ENCODE peak calls at places on chromosomes 2 and 18, in six cellular contexts. One of them, this sample, is unnamed.

GRCh38 chr2:68340631-68341329 is 21.0 kb upstream of the CNRIP1 start:
- DNase-seq in foreskin fibroblast: no peak
- DNase-seq in upper lobe of right lung: no peak
- DNase-seq in cardiac muscle cell: no peak
- DNase-seq in K562: no peak
- DNase-seq in AG04450: no peak
- DNase-seq in this sample: no peak

GRCh38 chr2:65390134-65390533 is 42.3 kb downstream of the SPRED2 start:
- DNase-seq in cardiac muscle cell: no peak
- DNase-seq in AG04450: no peak
- DNase-seq in upper lobe of right lung: no peak
- DNase-seq in K562: no peak
- DNase-seq in foreskin fibroblast: no peak
- DNase-seq in this sample: no peak

GRCh38 chr2:2050321-2050905 is 280.7 kb downstream of the MYT1L start:
- DNase-seq in AG04450: no peak
- DNase-seq in upper lobe of right lung: no peak
- DNase-seq in foreskin fibroblast: no peak
- DNase-seq in K562: no peak
- DNase-seq in cardiac muscle cell: no peak
- DNase-seq in this sample: no peak

GRCh38 chr2:113171359-113172075 is 2.3 kb upstream of the PSD4 start:
- DNase-seq in upper lobe of right lung: no peak
- DNase-seq in foreskin fibroblast: no peak
- DNase-seq in cardiac muscle cell: no peak
- DNase-seq in K562: no peak
- DNase-seq in AG04450: no peak
- DNase-seq in this sample: no peak

GRCh38 chr2:168691221-168691620 is 111.2 kb upstream of the NOSTRIN start:
- DNase-seq in K562: no peak
- DNase-seq in foreskin fibroblast: no peak
- DNase-seq in AG04450: no peak
- DNase-seq in upper lobe of right lung: no peak
- DNase-seq in cardiac muscle cell: no peak
- DNase-seq in this sample: no peak

GRCh38 chr2:28583899-28584553 is 88.2 kb downstream of the PLB1 start:
- DNase-seq in AG04450: peak
- DNase-seq in cardiac muscle cell: peak
- DNase-seq in foreskin fibroblast: peak
- DNase-seq in upper lobe of right lung: peak
- DNase-seq in K562: peak
- DNase-seq in this sample: peak

GRCh38 chr2:38763226-38763625 is 12.1 kb upstream of the SRSF7 start:
- DNase-seq in AG04450: no peak
- DNase-seq in cardiac muscle cell: no peak
- DNase-seq in K562: no peak
- DNase-seq in upper lobe of right lung: no peak
- DNase-seq in foreskin fibroblast: no peak
- DNase-seq in this sample: no peak

GRCh38 chr18:63440897-63441296 is 18.6 kb upstream of the VPS4B start:
- DNase-seq in cardiac muscle cell: no peak
- DNase-seq in K562: no peak
- DNase-seq in AG04450: no peak
- DNase-seq in upper lobe of right lung: no peak
- DNase-seq in foreskin fibroblast: no peak
- DNase-seq in this sample: no peak

GRCh38 chr2:134973241-134974146 is 54.9 kb downstream of the CCNT2 start:
- DNase-seq in AG04450: no peak
- DNase-seq in upper lobe of right lung: no peak
- DNase-seq in K562: no peak
- DNase-seq in cardiac muscle cell: no peak
- DNase-seq in foreskin fibroblast: no peak
- DNase-seq in this sample: no peak

GRCh38 chr2:172588931-172589330 is 33.0 kb downstream of the PDK1 start:
- DNase-seq in AG04450: no peak
- DNase-seq in foreskin fibroblast: no peak
- DNase-seq in upper lobe of right lung: no peak
- DNase-seq in K562: no peak
- DNase-seq in cardiac muscle cell: no peak
- DNase-seq in this sample: peak

DNA sequence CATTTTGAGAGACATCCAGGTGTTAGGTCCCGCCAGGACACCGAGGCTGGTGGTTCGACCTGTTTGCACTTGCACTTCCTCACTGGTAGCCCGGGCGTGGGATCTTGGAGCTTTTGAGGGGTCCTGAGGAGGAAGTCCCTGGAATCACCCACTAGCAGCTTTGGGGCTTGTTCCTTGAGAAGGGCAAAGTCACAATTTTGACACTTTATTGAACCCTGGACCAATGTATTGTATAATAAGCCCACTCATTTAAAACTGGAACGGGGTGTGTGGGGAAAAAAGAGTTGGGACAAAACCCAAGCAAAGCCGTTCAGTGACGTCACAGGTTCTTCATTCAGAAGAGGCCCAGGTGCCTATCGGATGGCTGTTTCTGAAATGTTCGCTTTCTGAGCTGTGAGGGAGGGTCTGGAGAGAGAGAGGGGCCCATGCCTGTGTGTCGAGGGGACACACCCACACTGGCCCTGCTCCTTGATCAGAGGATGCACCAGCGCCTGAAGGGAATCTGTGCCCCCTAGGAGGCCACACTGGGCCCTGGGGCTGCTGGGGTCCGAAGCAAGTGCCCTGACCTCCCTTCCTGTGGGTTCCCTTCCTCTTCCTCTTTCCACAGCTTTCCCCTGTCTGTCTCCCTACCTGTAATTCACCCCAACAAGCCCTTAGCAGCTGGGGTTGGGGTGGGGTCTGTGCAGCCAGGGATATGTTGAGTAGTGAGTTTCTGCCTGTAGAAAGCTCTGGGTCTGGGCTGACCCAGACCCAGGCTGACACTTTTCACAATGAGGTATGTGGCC is 2.6 kb downstream of the LPIN1 start:
- DNase-seq in cardiac muscle cell: no peak
- DNase-seq in upper lobe of right lung: no peak
- DNase-seq in AG04450: no peak
- DNase-seq in K562: no peak
- DNase-seq in foreskin fibroblast: no peak
- DNase-seq in this sample: no peak
- H3K4me3 ChIP-seq in cardiac muscle cell: no peak
- H3K4me3 ChIP-seq in upper lobe of right lung: peak
- H3K4me3 ChIP-seq in AG04450: no peak
- H3K4me3 ChIP-seq in K562: peak
- H3K4me3 ChIP-seq in foreskin fibroblast: no peak
- H3K4me3 ChIP-seq in this sample: no peak

GRCh38 chr2:217142649-217143266 is 282.9 kb upstream of the TNP1 start:
- DNase-seq in foreskin fibroblast: peak
- DNase-seq in cardiac muscle cell: peak
- DNase-seq in AG04450: no peak
- DNase-seq in upper lobe of right lung: no peak
- DNase-seq in K562: no peak
- DNase-seq in this sample: peak
- TF ChIP-seq CTCF in foreskin fibroblast: peak
- TF ChIP-seq CTCF in cardiac muscle cell: peak
- TF ChIP-seq CTCF in AG04450: peak
- TF ChIP-seq CTCF in upper lobe of right lung: peak
- TF ChIP-seq CTCF in K562: peak
- TF ChIP-seq CTCF in this sample: peak

GRCh38 chr2:19538411-19538963 is 180.1 kb upstream of the OSR1 start:
- DNase-seq in foreskin fibroblast: peak
- DNase-seq in AG04450: peak
- DNase-seq in cardiac muscle cell: peak
- DNase-seq in upper lobe of right lung: no peak
- DNase-seq in K562: no peak
- DNase-seq in this sample: peak
- H3K4me3 ChIP-seq in foreskin fibroblast: no peak
- H3K4me3 ChIP-seq in AG04450: peak
- H3K4me3 ChIP-seq in cardiac muscle cell: no peak
- H3K4me3 ChIP-seq in upper lobe of right lung: no peak
- H3K4me3 ChIP-seq in K562: no peak
- H3K4me3 ChIP-seq in this sample: no peak

DNA sequence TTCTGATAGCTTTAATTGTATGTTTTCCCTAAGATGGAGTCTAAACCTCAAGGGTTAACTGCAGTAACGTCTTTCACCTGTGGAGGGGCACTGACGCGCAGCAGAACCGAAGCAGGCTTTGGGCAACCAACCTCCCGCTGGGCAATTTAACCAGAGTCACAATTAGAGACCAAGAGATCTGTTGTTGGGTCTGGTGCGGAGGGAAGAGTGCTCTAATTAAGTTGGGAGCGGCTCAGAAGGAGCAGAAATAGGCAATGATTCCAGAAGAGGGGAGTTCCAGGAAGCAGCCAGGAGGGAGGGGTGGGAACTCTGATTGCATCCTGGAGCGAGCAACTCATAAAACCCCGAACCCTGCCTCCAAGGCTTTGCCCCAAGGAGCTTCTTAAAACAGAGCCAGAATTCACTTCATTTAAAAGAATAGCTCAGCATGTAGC is 245.8 kb downstream of the PAX3 start:
- DNase-seq in K562: no peak
- DNase-seq in cardiac muscle cell: no peak
- DNase-seq in AG04450: no peak
- DNase-seq in upper lobe of right lung: no peak
- DNase-seq in foreskin fibroblast: no peak
- DNase-seq in this sample: no peak
- TF ChIP-seq CTCF in K562: no peak
- TF ChIP-seq CTCF in cardiac muscle cell: peak
- TF ChIP-seq CTCF in AG04450: peak
- TF ChIP-seq CTCF in upper lobe of right lung: no peak
- TF ChIP-seq CTCF in foreskin fibroblast: no peak
- TF ChIP-seq CTCF in this sample: peak

GRCh38 chr2:147255812-147256211 is 589.0 kb upstream of the ACVR2A start:
- DNase-seq in K562: no peak
- DNase-seq in cardiac muscle cell: peak
- DNase-seq in AG04450: no peak
- DNase-seq in foreskin fibroblast: no peak
- DNase-seq in upper lobe of right lung: no peak
- DNase-seq in this sample: no peak
- H3K4me3 ChIP-seq in K562: no peak
- H3K4me3 ChIP-seq in cardiac muscle cell: no peak
- H3K4me3 ChIP-seq in AG04450: no peak
- H3K4me3 ChIP-seq in foreskin fibroblast: no peak
- H3K4me3 ChIP-seq in upper lobe of right lung: no peak
- H3K4me3 ChIP-seq in this sample: no peak

GRCh38 chr2:130963849-130964793 is 127.4 kb downstream of the ARHGEF4 start:
- DNase-seq in upper lobe of right lung: no peak
- DNase-seq in cardiac muscle cell: peak
- DNase-seq in AG04450: no peak
- DNase-seq in foreskin fibroblast: peak
- DNase-seq in K562: peak
- DNase-seq in this sample: peak
- TF ChIP-seq CTCF in upper lobe of right lung: no peak
- TF ChIP-seq CTCF in cardiac muscle cell: peak
- TF ChIP-seq CTCF in AG04450: peak
- TF ChIP-seq CTCF in foreskin fibroblast: no peak
- TF ChIP-seq CTCF in K562: peak
- TF ChIP-seq CTCF in this sample: peak

GRCh38 chr2:210190345-210190744 is 19.1 kb upstream of the KANSL1L start:
- DNase-seq in K562: no peak
- DNase-seq in foreskin fibroblast: no peak
- DNase-seq in cardiac muscle cell: no peak
- DNase-seq in upper lobe of right lung: no peak
- DNase-seq in AG04450: no peak
- DNase-seq in this sample: no peak

GRCh38 chr2:210199186-210199765 is 26.0 kb downstream of the ACADL start:
- DNase-seq in AG04450: no peak
- DNase-seq in foreskin fibroblast: peak
- DNase-seq in cardiac muscle cell: peak
- DNase-seq in K562: peak
- DNase-seq in upper lobe of right lung: no peak
- DNase-seq in this sample: peak

GRCh38 chr2:210199854-210200253 is 25.4 kb downstream of the ACADL start:
- DNase-seq in AG04450: no peak
- DNase-seq in upper lobe of right lung: no peak
- DNase-seq in foreskin fibroblast: no peak
- DNase-seq in K562: no peak
- DNase-seq in cardiac muscle cell: no peak
- DNase-seq in this sample: no peak

GRCh38 chr2:210198326-210198725 is 26.9 kb downstream of the ACADL start:
- DNase-seq in K562: no peak
- DNase-seq in foreskin fibroblast: peak
- DNase-seq in cardiac muscle cell: peak
- DNase-seq in AG04450: no peak
- DNase-seq in upper lobe of right lung: no peak
- DNase-seq in this sample: no peak

GRCh38 chr2:210195066-210195852 is 24.1 kb upstream of the KANSL1L start:
- DNase-seq in AG04450: no peak
- DNase-seq in cardiac muscle cell: peak
- DNase-seq in K562: peak
- DNase-seq in upper lobe of right lung: no peak
- DNase-seq in foreskin fibroblast: peak
- DNase-seq in this sample: peak
- H3K4me3 ChIP-seq in AG04450: peak
- H3K4me3 ChIP-seq in cardiac muscle cell: no peak
- H3K4me3 ChIP-seq in K562: no peak
- H3K4me3 ChIP-seq in upper lobe of right lung: peak
- H3K4me3 ChIP-seq in foreskin fibroblast: peak
- H3K4me3 ChIP-seq in this sample: peak

DNA sequence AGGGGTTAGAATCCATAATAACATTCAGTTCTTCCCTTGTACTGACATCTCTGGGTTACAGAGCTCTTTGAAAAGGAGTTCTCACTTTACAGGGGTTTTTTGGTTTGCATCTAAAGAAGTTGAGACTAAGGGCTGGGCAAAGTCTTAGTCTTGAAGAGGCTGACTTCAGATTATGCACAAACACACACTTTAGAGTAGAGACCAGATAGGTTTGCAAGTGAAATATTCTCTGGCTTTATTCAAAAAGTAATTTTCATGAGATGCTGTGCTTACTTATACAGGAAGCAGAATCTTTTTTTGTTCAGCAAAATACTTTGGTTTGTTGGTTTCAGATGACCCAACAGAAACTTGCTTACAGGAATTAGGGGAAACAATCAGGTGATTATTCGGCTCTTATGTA is 410.9 kb upstream of the LRRTM1 start:
- DNase-seq in AG04450: no peak
- DNase-seq in foreskin fibroblast: no peak
- DNase-seq in K562: no peak
- DNase-seq in upper lobe of right lung: no peak
- DNase-seq in cardiac muscle cell: no peak
- DNase-seq in this sample: no peak
- TF ChIP-seq CTCF in AG04450: no peak
- TF ChIP-seq CTCF in foreskin fibroblast: no peak
- TF ChIP-seq CTCF in K562: no peak
- TF ChIP-seq CTCF in upper lobe of right lung: no peak
- TF ChIP-seq CTCF in cardiac muscle cell: no peak
- TF ChIP-seq CTCF in this sample: no peak

GRCh38 chr2:150426724-150427123 is 60.7 kb downstream of the RND3 start:
- DNase-seq in foreskin fibroblast: no peak
- DNase-seq in cardiac muscle cell: no peak
- DNase-seq in AG04450: no peak
- DNase-seq in upper lobe of right lung: no peak
- DNase-seq in K562: no peak
- DNase-seq in this sample: no peak

GRCh38 chr2:150426315-150426714 is 61.2 kb downstream of the RND3 start:
- DNase-seq in upper lobe of right lung: no peak
- DNase-seq in foreskin fibroblast: no peak
- DNase-seq in K562: no peak
- DNase-seq in AG04450: no peak
- DNase-seq in cardiac muscle cell: no peak
- DNase-seq in this sample: no peak

GRCh38 chr2:150421252-150421651 is 66.2 kb downstream of the RND3 start:
- DNase-seq in cardiac muscle cell: no peak
- DNase-seq in upper lobe of right lung: no peak
- DNase-seq in K562: no peak
- DNase-seq in foreskin fibroblast: no peak
- DNase-seq in AG04450: no peak
- DNase-seq in this sample: no peak

GRCh38 chr2:150424361-150424760 is 63.1 kb downstream of the RND3 start:
- DNase-seq in cardiac muscle cell: no peak
- DNase-seq in K562: no peak
- DNase-seq in AG04450: no peak
- DNase-seq in foreskin fibroblast: no peak
- DNase-seq in upper lobe of right lung: no peak
- DNase-seq in this sample: no peak

GRCh38 chr2:150425121-150425559 is 62.3 kb downstream of the RND3 start:
- DNase-seq in K562: no peak
- DNase-seq in AG04450: no peak
- DNase-seq in cardiac muscle cell: peak
- DNase-seq in upper lobe of right lung: no peak
- DNase-seq in foreskin fibroblast: no peak
- DNase-seq in this sample: peak
- H3K4me3 ChIP-seq in K562: no peak
- H3K4me3 ChIP-seq in AG04450: no peak
- H3K4me3 ChIP-seq in cardiac muscle cell: no peak
- H3K4me3 ChIP-seq in upper lobe of right lung: no peak
- H3K4me3 ChIP-seq in foreskin fibroblast: no peak
- H3K4me3 ChIP-seq in this sample: no peak

This sample was measured in epithelial cell of esophagus.